ENCODE peak calls at places on chromosomes 5 and 9, in five cellular contexts. One of them, this sample, is unnamed.

GRCh38 chr9:130713286-130713975 is 19.9 kb downstream of the EXOSC2 start:
- DNase-seq in lower lobe of right lung: no peak
- DNase-seq in fibroblast of lung: peak
- DNase-seq in keratinocyte: no peak
- DNase-seq in PC-3: peak
- DNase-seq in this sample: peak

GRCh38 chr5:79109527-79110492 is 1.8 kb upstream of the BHMT start:
- DNase-seq in fibroblast of lung: no peak
- DNase-seq in keratinocyte: no peak
- DNase-seq in lower lobe of right lung: no peak
- DNase-seq in PC-3: peak
- DNase-seq in this sample: no peak

GRCh38 chr9:89996717-89997116 is 391.9 kb downstream of the GADD45G start:
- DNase-seq in PC-3: no peak
- DNase-seq in fibroblast of lung: no peak
- DNase-seq in keratinocyte: no peak
- DNase-seq in lower lobe of right lung: no peak
- DNase-seq in this sample: no peak

GRCh38 chr5:150210644-150211043 is 20.8 kb downstream of the SLC6A7 start:
- DNase-seq in lower lobe of right lung: no peak
- DNase-seq in keratinocyte: no peak
- DNase-seq in fibroblast of lung: no peak
- DNase-seq in PC-3: no peak
- DNase-seq in this sample: no peak

GRCh38 chr5:180632768-180633167 is 16.6 kb downstream of the FLT4 start:
- DNase-seq in fibroblast of lung: no peak
- DNase-seq in PC-3: no peak
- DNase-seq in lower lobe of right lung: peak
- DNase-seq in keratinocyte: no peak
- DNase-seq in this sample: peak

GRCh38 chr9:91951944-91952520 is 2.0 kb upstream of the ROR2 start:
- DNase-seq in lower lobe of right lung: no peak
- DNase-seq in fibroblast of lung: no peak
- DNase-seq in keratinocyte: no peak
- DNase-seq in PC-3: no peak
- DNase-seq in this sample: no peak

GRCh38 chr5:173324115-173325001 is 3.9 kb downstream of the STC2 start:
- DNase-seq in lower lobe of right lung: peak
- DNase-seq in fibroblast of lung: peak
- DNase-seq in keratinocyte: no peak
- DNase-seq in PC-3: no peak
- DNase-seq in this sample: no peak

GRCh38 chr9:70003786-70004185 is 39.9 kb upstream of the MAMDC2 start:
- DNase-seq in PC-3: no peak
- DNase-seq in fibroblast of lung: peak
- DNase-seq in lower lobe of right lung: no peak
- DNase-seq in keratinocyte: no peak
- DNase-seq in this sample: no peak

GRCh38 chr5:171630047-171630669 is 155.5 kb upstream of the SMIM23 start:
- DNase-seq in lower lobe of right lung: peak
- DNase-seq in keratinocyte: no peak
- DNase-seq in fibroblast of lung: peak
- DNase-seq in PC-3: peak
- DNase-seq in this sample: peak

GRCh38 chr9:114002986-114003740 is 74.9 kb downstream of the AMBP start:
- DNase-seq in keratinocyte: no peak
- DNase-seq in lower lobe of right lung: no peak
- DNase-seq in PC-3: no peak
- DNase-seq in fibroblast of lung: peak
- DNase-seq in this sample: no peak

GRCh38 chr5:42718591-42718990 is 38.0 kb upstream of the CCDC152 start:
- DNase-seq in fibroblast of lung: peak
- DNase-seq in keratinocyte: no peak
- DNase-seq in lower lobe of right lung: no peak
- DNase-seq in PC-3: peak
- DNase-seq in this sample: no peak

GRCh38 chr9:89593776-89594427 is 10.9 kb upstream of the GADD45G start:
- DNase-seq in fibroblast of lung: peak
- DNase-seq in PC-3: peak
- DNase-seq in keratinocyte: no peak
- DNase-seq in lower lobe of right lung: peak
- DNase-seq in this sample: no peak

GRCh38 chr5:78264600-78264999 is 29.9 kb downstream of the AP3B1 start:
- DNase-seq in fibroblast of lung: no peak
- DNase-seq in keratinocyte: no peak
- DNase-seq in PC-3: no peak
- DNase-seq in lower lobe of right lung: no peak
- DNase-seq in this sample: no peak

GRCh38 chr5:9429691-9430215 is 116.1 kb downstream of the SEMA5A start:
- DNase-seq in fibroblast of lung: no peak
- DNase-seq in PC-3: no peak
- DNase-seq in keratinocyte: no peak
- DNase-seq in lower lobe of right lung: no peak
- DNase-seq in this sample: no peak

GRCh38 chr5:9430306-9430705 is 115.6 kb downstream of the SEMA5A start:
- DNase-seq in lower lobe of right lung: no peak
- DNase-seq in keratinocyte: no peak
- DNase-seq in PC-3: no peak
- DNase-seq in fibroblast of lung: no peak
- DNase-seq in this sample: no peak

GRCh38 chr5:9431151-9431495 is 114.8 kb downstream of the SEMA5A start:
- DNase-seq in lower lobe of right lung: no peak
- DNase-seq in PC-3: no peak
- DNase-seq in keratinocyte: no peak
- DNase-seq in fibroblast of lung: no peak
- DNase-seq in this sample: no peak

GRCh38 chr5:9428272-9428671 is 117.6 kb downstream of the SEMA5A start:
- DNase-seq in PC-3: no peak
- DNase-seq in lower lobe of right lung: no peak
- DNase-seq in keratinocyte: no peak
- DNase-seq in fibroblast of lung: no peak
- DNase-seq in this sample: no peak

GRCh38 chr5:9431496-9432258 is 114.2 kb downstream of the SEMA5A start:
- DNase-seq in fibroblast of lung: peak
- DNase-seq in lower lobe of right lung: no peak
- DNase-seq in PC-3: no peak
- DNase-seq in keratinocyte: no peak
- DNase-seq in this sample: no peak
- H3K27ac ChIP-seq in fibroblast of lung: peak
- H3K27ac ChIP-seq in lower lobe of right lung: no peak
- H3K27ac ChIP-seq in PC-3: no peak
- H3K27ac ChIP-seq in keratinocyte: no peak
- H3K27ac ChIP-seq in this sample: peak

DNA sequence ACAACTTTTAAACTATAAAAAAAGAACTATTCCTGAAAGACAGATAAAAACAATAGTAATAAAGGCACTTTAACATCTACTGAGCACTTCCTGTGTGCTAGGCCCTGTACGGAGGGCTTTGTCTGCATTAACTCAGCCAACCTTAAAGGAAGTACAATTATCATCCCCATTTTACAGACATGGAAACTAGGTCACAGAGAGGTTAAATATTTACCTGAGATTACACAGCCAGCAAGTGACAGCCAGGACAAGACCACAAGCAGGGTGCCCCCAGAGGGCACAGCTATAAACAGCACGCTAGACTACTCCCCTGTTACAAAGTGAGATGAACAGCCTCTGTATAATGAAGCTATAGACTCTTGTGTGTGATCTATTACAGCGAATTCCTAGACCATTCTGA is 25.5 kb downstream of the DDX31 start:
- DNase-seq in PC-3: peak
- DNase-seq in lower lobe of right lung: no peak
- DNase-seq in keratinocyte: no peak
- DNase-seq in fibroblast of lung: no peak
- DNase-seq in this sample: no peak
- TF ChIP-seq CTCF in PC-3: peak
- TF ChIP-seq CTCF in lower lobe of right lung: no peak
- TF ChIP-seq CTCF in keratinocyte: peak
- TF ChIP-seq CTCF in fibroblast of lung: no peak
- TF ChIP-seq CTCF in this sample: no peak

DNA sequence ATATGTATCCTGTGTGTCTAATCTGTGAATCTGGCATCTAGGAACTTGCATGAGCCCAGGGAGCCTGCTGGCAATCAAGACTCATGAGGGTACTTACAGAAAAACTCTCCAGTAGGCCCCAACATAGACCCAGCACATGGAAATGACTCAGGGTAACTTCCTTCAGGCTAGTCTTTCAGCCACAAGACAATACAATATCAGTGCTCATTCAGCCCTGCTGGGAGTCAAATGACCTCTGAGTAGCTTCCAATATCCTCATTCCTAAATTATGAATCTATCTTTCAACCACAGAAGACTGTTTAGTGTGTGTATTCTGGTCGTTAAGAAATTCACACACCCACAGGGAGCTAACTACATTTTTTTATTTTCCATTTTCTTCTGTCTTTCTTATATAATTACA is 1273.0 kb downstream of the EFNA5 start:
- DNase-seq in lower lobe of right lung: no peak
- DNase-seq in fibroblast of lung: peak
- DNase-seq in keratinocyte: peak
- DNase-seq in PC-3: peak
- DNase-seq in this sample: no peak
- H3K27ac ChIP-seq in lower lobe of right lung: no peak
- H3K27ac ChIP-seq in fibroblast of lung: peak
- H3K27ac ChIP-seq in keratinocyte: peak
- H3K27ac ChIP-seq in PC-3: peak
- H3K27ac ChIP-seq in this sample: no peak

GRCh38 chr5:32916648-32917047 is 205.5 kb downstream of the NPR3 start:
- DNase-seq in keratinocyte: no peak
- DNase-seq in lower lobe of right lung: no peak
- DNase-seq in fibroblast of lung: peak
- DNase-seq in PC-3: peak
- DNase-seq in this sample: no peak
- TF ChIP-seq CTCF in keratinocyte: peak
- TF ChIP-seq CTCF in lower lobe of right lung: peak
- TF ChIP-seq CTCF in fibroblast of lung: peak
- TF ChIP-seq CTCF in PC-3: peak
- TF ChIP-seq CTCF in this sample: no peak

DNA sequence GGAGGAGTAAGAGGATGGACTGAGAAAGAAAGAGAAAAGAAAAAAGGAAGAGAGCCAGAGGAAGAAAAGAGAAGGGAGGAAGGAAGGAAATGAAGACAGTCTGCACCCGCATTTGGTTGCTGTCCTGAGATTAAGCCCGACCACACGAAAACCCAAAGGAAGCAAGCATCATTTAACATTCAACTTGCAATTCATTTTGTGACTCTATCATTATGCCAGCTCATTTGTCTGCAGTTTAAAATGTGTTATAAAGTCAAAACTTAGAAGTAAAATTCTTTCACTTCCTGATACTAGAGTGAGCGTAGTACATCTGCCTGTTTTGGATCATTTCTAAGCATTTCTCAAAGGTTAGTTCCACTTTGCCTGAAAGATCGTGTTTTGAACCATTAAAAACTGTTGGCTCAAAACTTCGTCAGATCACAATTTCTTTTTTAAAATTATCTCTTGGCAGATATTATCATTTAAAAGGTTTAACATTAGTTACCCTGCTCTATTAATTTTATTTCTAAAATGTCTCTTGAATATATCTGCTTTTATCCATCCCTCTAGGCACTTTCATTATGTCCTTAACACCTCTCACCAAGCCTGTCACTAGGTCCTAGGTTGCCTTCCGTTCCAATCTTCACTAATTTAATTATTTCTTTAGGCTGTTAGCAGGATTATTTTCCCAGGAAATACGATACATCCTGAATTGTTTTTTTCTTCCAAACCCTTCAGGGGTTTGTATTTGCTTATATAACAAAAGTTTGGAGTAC is 240.9 kb downstream of the TLE4 start:
- DNase-seq in keratinocyte: no peak
- DNase-seq in PC-3: no peak
- DNase-seq in lower lobe of right lung: no peak
- DNase-seq in fibroblast of lung: peak
- DNase-seq in this sample: no peak
- H3K27ac ChIP-seq in keratinocyte: no peak
- H3K27ac ChIP-seq in PC-3: no peak
- H3K27ac ChIP-seq in lower lobe of right lung: no peak
- H3K27ac ChIP-seq in fibroblast of lung: no peak
- H3K27ac ChIP-seq in this sample: no peak

GRCh38 chr5:82174128-82174918 is 103.8 kb downstream of the RPS23 start:
- DNase-seq in keratinocyte: no peak
- DNase-seq in PC-3: peak
- DNase-seq in fibroblast of lung: peak
- DNase-seq in lower lobe of right lung: peak
- DNase-seq in this sample: peak
- TF ChIP-seq CTCF in keratinocyte: peak
- TF ChIP-seq CTCF in PC-3: peak
- TF ChIP-seq CTCF in fibroblast of lung: peak
- TF ChIP-seq CTCF in lower lobe of right lung: peak
- TF ChIP-seq CTCF in this sample: peak

GRCh38 chr9:111913159-111913558 is 16.5 kb downstream of the UGCG start:
- DNase-seq in lower lobe of right lung: no peak
- DNase-seq in fibroblast of lung: no peak
- DNase-seq in keratinocyte: no peak
- DNase-seq in PC-3: no peak
- DNase-seq in this sample: no peak
- H3K27ac ChIP-seq in lower lobe of right lung: no peak
- H3K27ac ChIP-seq in fibroblast of lung: no peak
- H3K27ac ChIP-seq in keratinocyte: no peak
- H3K27ac ChIP-seq in PC-3: no peak
- H3K27ac ChIP-seq in this sample: no peak

GRCh38 chr9:123090198-123090896 is 56.9 kb downstream of the GPR21 start:
- DNase-seq in PC-3: no peak
- DNase-seq in fibroblast of lung: peak
- DNase-seq in keratinocyte: no peak
- DNase-seq in lower lobe of right lung: no peak
- DNase-seq in this sample: no peak

GRCh38 chr9:123093141-123093540 is 59.7 kb downstream of the GPR21 start:
- DNase-seq in lower lobe of right lung: no peak
- DNase-seq in keratinocyte: no peak
- DNase-seq in PC-3: no peak
- DNase-seq in fibroblast of lung: no peak
- DNase-seq in this sample: no peak

GRCh38 chr9:123090956-123091355 is 57.5 kb downstream of the GPR21 start:
- DNase-seq in keratinocyte: no peak
- DNase-seq in fibroblast of lung: no peak
- DNase-seq in lower lobe of right lung: no peak
- DNase-seq in PC-3: no peak
- DNase-seq in this sample: no peak

GRCh38 chr9:123089790-123090189 is 56.3 kb downstream of the GPR21 start:
- DNase-seq in PC-3: no peak
- DNase-seq in keratinocyte: no peak
- DNase-seq in lower lobe of right lung: no peak
- DNase-seq in fibroblast of lung: no peak
- DNase-seq in this sample: no peak

DNA sequence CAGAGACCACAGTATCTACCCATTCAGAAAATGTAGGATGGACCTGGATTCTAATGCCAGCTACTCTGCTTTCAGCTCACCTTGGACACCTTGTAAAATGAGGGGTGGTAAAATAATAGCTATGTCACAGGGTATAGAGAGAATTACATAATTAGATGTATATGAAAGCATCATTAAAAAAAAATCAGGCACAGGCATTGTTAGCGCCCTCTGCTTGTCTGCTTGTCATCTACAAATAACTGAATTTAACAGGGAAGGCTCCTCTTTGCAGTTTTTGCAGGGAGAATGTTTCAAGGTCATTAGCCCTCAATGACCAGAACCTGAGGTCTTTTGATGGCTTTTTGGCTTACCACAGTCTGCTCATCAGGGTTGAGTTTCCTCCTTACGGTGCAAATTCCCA is 58.0 kb downstream of the GPR21 start:
- DNase-seq in PC-3: no peak
- DNase-seq in fibroblast of lung: no peak
- DNase-seq in keratinocyte: no peak
- DNase-seq in lower lobe of right lung: no peak
- DNase-seq in this sample: no peak
- TF ChIP-seq CTCF in PC-3: peak
- TF ChIP-seq CTCF in fibroblast of lung: no peak
- TF ChIP-seq CTCF in keratinocyte: no peak
- TF ChIP-seq CTCF in lower lobe of right lung: no peak
- TF ChIP-seq CTCF in this sample: no peak

GRCh38 chr9:115671911-115672310 is 481.7 kb upstream of the PAPPA start:
- DNase-seq in fibroblast of lung: peak
- DNase-seq in keratinocyte: no peak
- DNase-seq in lower lobe of right lung: no peak
- DNase-seq in PC-3: no peak
- DNase-seq in this sample: no peak
- H3K27ac ChIP-seq in fibroblast of lung: peak
- H3K27ac ChIP-seq in keratinocyte: peak
- H3K27ac ChIP-seq in lower lobe of right lung: no peak
- H3K27ac ChIP-seq in PC-3: peak
- H3K27ac ChIP-seq in this sample: no peak